ENCODE peak calls at places on chromosomes 6 and 20, in six cellular contexts. One of them, this sample, is unnamed.

GRCh38 chr20:63772781-63773520 is 33.4 kb downstream of the SLC2A4RG start:
- DNase-seq in mucosa of descending colon: no peak
- DNase-seq in left cardiac atrium: peak
- DNase-seq in HTR-8/SVneo: no peak
- DNase-seq in RWPE1: no peak
- DNase-seq in GF-D8: no peak
- DNase-seq in this sample: no peak

GRCh38 chr6:32290886-32291450 is 67.1 kb upstream of the NOTCH4 start:
- DNase-seq in HTR-8/SVneo: no peak
- DNase-seq in GF-D8: no peak
- DNase-seq in RWPE1: no peak
- DNase-seq in mucosa of descending colon: no peak
- DNase-seq in left cardiac atrium: no peak
- DNase-seq in this sample: no peak

GRCh38 chr6:154039231-154039842 is at the start of gene OPRM1:
- DNase-seq in mucosa of descending colon: peak
- DNase-seq in left cardiac atrium: peak
- DNase-seq in GF-D8: no peak
- DNase-seq in HTR-8/SVneo: peak
- DNase-seq in RWPE1: peak
- DNase-seq in this sample: no peak

GRCh38 chr6:26571592-26572296 is 25.0 kb upstream of the ABT1 start:
- DNase-seq in left cardiac atrium: no peak
- DNase-seq in RWPE1: peak
- DNase-seq in HTR-8/SVneo: peak
- DNase-seq in mucosa of descending colon: peak
- DNase-seq in GF-D8: peak
- DNase-seq in this sample: peak

GRCh38 chr6:167928111-167928510 is 69.4 kb upstream of the KIF25 start:
- DNase-seq in RWPE1: no peak
- DNase-seq in HTR-8/SVneo: no peak
- DNase-seq in left cardiac atrium: no peak
- DNase-seq in mucosa of descending colon: no peak
- DNase-seq in GF-D8: no peak
- DNase-seq in this sample: no peak

GRCh38 chr6:70524721-70525286 is 41.9 kb upstream of the SDHAF4 start:
- DNase-seq in mucosa of descending colon: no peak
- DNase-seq in RWPE1: no peak
- DNase-seq in GF-D8: no peak
- DNase-seq in left cardiac atrium: no peak
- DNase-seq in HTR-8/SVneo: no peak
- DNase-seq in this sample: no peak

GRCh38 chr6:5677219-5678000 is 329.3 kb downstream of the NRN1 start:
- DNase-seq in left cardiac atrium: no peak
- DNase-seq in RWPE1: no peak
- DNase-seq in GF-D8: no peak
- DNase-seq in HTR-8/SVneo: no peak
- DNase-seq in mucosa of descending colon: no peak
- DNase-seq in this sample: no peak

GRCh38 chr6:106974999-106975698 is 620 bp upstream of the CD24 start:
- DNase-seq in left cardiac atrium: peak
- DNase-seq in HTR-8/SVneo: peak
- DNase-seq in mucosa of descending colon: peak
- DNase-seq in RWPE1: peak
- DNase-seq in GF-D8: peak
- DNase-seq in this sample: no peak

GRCh38 chr6:6701864-6702263 is 113.3 kb downstream of the LY86 start:
- DNase-seq in left cardiac atrium: no peak
- DNase-seq in HTR-8/SVneo: no peak
- DNase-seq in RWPE1: no peak
- DNase-seq in GF-D8: peak
- DNase-seq in mucosa of descending colon: peak
- DNase-seq in this sample: no peak

GRCh38 chr6:170082067-170082466 is 208.8 kb downstream of the DLL1 start:
- DNase-seq in left cardiac atrium: peak
- DNase-seq in RWPE1: no peak
- DNase-seq in mucosa of descending colon: no peak
- DNase-seq in GF-D8: no peak
- DNase-seq in HTR-8/SVneo: no peak
- DNase-seq in this sample: no peak

GRCh38 chr20:1524004-1524403 is 32.8 kb upstream of the SIRPB2 start:
- DNase-seq in RWPE1: no peak
- DNase-seq in GF-D8: peak
- DNase-seq in left cardiac atrium: no peak
- DNase-seq in mucosa of descending colon: no peak
- DNase-seq in HTR-8/SVneo: no peak
- DNase-seq in this sample: no peak

GRCh38 chr6:33577106-33577535 is 3.0 kb downstream of the BAK1 start:
- DNase-seq in HTR-8/SVneo: no peak
- DNase-seq in GF-D8: no peak
- DNase-seq in mucosa of descending colon: peak
- DNase-seq in RWPE1: peak
- DNase-seq in left cardiac atrium: peak
- DNase-seq in this sample: no peak

GRCh38 chr6:44505751-44506150 is 118.2 kb downstream of the CDC5L start:
- DNase-seq in GF-D8: no peak
- DNase-seq in HTR-8/SVneo: no peak
- DNase-seq in left cardiac atrium: no peak
- DNase-seq in mucosa of descending colon: no peak
- DNase-seq in RWPE1: no peak
- DNase-seq in this sample: no peak

GRCh38 chr6:116424001-116424400 is 37.2 kb upstream of the CALHM6 start:
- DNase-seq in HTR-8/SVneo: no peak
- DNase-seq in mucosa of descending colon: no peak
- DNase-seq in left cardiac atrium: no peak
- DNase-seq in GF-D8: no peak
- DNase-seq in RWPE1: no peak
- DNase-seq in this sample: no peak

GRCh38 chr6:75220365-75220764 is 14.5 kb upstream of the COL12A1 start:
- DNase-seq in left cardiac atrium: no peak
- DNase-seq in HTR-8/SVneo: no peak
- DNase-seq in GF-D8: no peak
- DNase-seq in mucosa of descending colon: no peak
- DNase-seq in RWPE1: no peak
- DNase-seq in this sample: no peak

GRCh38 chr6:164947174-164947573 is 362.2 kb downstream of the C6orf118 start:
- DNase-seq in RWPE1: no peak
- DNase-seq in GF-D8: no peak
- DNase-seq in left cardiac atrium: no peak
- DNase-seq in HTR-8/SVneo: no peak
- DNase-seq in mucosa of descending colon: no peak
- DNase-seq in this sample: no peak

GRCh38 chr6:112879920-112880413 is 532.8 kb downstream of the RFPL4B start:
- DNase-seq in mucosa of descending colon: no peak
- DNase-seq in RWPE1: no peak
- DNase-seq in left cardiac atrium: no peak
- DNase-seq in GF-D8: no peak
- DNase-seq in HTR-8/SVneo: no peak
- DNase-seq in this sample: no peak

GRCh38 chr6:146620655-146621054 is 21.9 kb downstream of the ADGB start:
- DNase-seq in GF-D8: no peak
- DNase-seq in left cardiac atrium: no peak
- DNase-seq in mucosa of descending colon: no peak
- DNase-seq in RWPE1: no peak
- DNase-seq in HTR-8/SVneo: no peak
- DNase-seq in this sample: no peak

GRCh38 chr6:131471331-131471730 is 101.7 kb upstream of the ARG1 start:
- DNase-seq in left cardiac atrium: no peak
- DNase-seq in GF-D8: no peak
- DNase-seq in RWPE1: no peak
- DNase-seq in mucosa of descending colon: no peak
- DNase-seq in HTR-8/SVneo: no peak
- DNase-seq in this sample: no peak

GRCh38 chr6:55141611-55142010 is 32.7 kb upstream of the HCRTR2 start:
- DNase-seq in GF-D8: no peak
- DNase-seq in HTR-8/SVneo: no peak
- DNase-seq in left cardiac atrium: no peak
- DNase-seq in RWPE1: no peak
- DNase-seq in mucosa of descending colon: no peak
- DNase-seq in this sample: no peak

GRCh38 chr6:7239590-7239948 is 73.4 kb downstream of the SSR1 start:
- DNase-seq in GF-D8: no peak
- DNase-seq in mucosa of descending colon: no peak
- DNase-seq in left cardiac atrium: no peak
- DNase-seq in RWPE1: no peak
- DNase-seq in HTR-8/SVneo: no peak
- DNase-seq in this sample: no peak

GRCh38 chr6:82022614-82023102 is 224.9 kb downstream of the IBTK start:
- DNase-seq in left cardiac atrium: no peak
- DNase-seq in HTR-8/SVneo: peak
- DNase-seq in GF-D8: no peak
- DNase-seq in mucosa of descending colon: no peak
- DNase-seq in RWPE1: peak
- DNase-seq in this sample: no peak

GRCh38 chr20:47464380-47465101 is 37.1 kb upstream of the NCOA3 start:
- DNase-seq in left cardiac atrium: peak
- DNase-seq in HTR-8/SVneo: peak
- DNase-seq in RWPE1: peak
- DNase-seq in GF-D8: no peak
- DNase-seq in mucosa of descending colon: no peak
- DNase-seq in this sample: no peak

GRCh38 chr6:125983246-125983945 is 2.9 kb upstream of the TRMT11 start:
- DNase-seq in GF-D8: no peak
- DNase-seq in HTR-8/SVneo: no peak
- DNase-seq in RWPE1: no peak
- DNase-seq in mucosa of descending colon: no peak
- DNase-seq in left cardiac atrium: no peak
- DNase-seq in this sample: no peak

GRCh38 chr6:20757761-20758160 is 223.5 kb downstream of the CDKAL1 start:
- DNase-seq in RWPE1: peak
- DNase-seq in GF-D8: no peak
- DNase-seq in left cardiac atrium: no peak
- DNase-seq in HTR-8/SVneo: no peak
- DNase-seq in mucosa of descending colon: no peak
- DNase-seq in this sample: no peak

GRCh38 chr6:7021306-7021705 is 86.5 kb upstream of the RREB1 start:
- DNase-seq in HTR-8/SVneo: no peak
- DNase-seq in mucosa of descending colon: no peak
- DNase-seq in GF-D8: no peak
- DNase-seq in left cardiac atrium: no peak
- DNase-seq in RWPE1: no peak
- DNase-seq in this sample: no peak

GRCh38 chr6:30500421-30501069 is 11.2 kb downstream of the HLA-E start:
- DNase-seq in mucosa of descending colon: no peak
- DNase-seq in left cardiac atrium: no peak
- DNase-seq in GF-D8: no peak
- DNase-seq in RWPE1: no peak
- DNase-seq in HTR-8/SVneo: no peak
- DNase-seq in this sample: no peak

GRCh38 chr6:43746613-43747101 is 23.4 kb upstream of the VEGFA start:
- DNase-seq in GF-D8: no peak
- DNase-seq in mucosa of descending colon: no peak
- DNase-seq in RWPE1: no peak
- DNase-seq in HTR-8/SVneo: no peak
- DNase-seq in left cardiac atrium: no peak
- DNase-seq in this sample: no peak

GRCh38 chr6:170224694-170225660 is 65.9 kb downstream of the DLL1 start:
- DNase-seq in left cardiac atrium: no peak
- DNase-seq in GF-D8: peak
- DNase-seq in RWPE1: peak
- DNase-seq in HTR-8/SVneo: peak
- DNase-seq in mucosa of descending colon: no peak
- DNase-seq in this sample: no peak

GRCh38 chr6:124999105-124999764 is 37.0 kb downstream of the RNF217 start:
- DNase-seq in RWPE1: no peak
- DNase-seq in mucosa of descending colon: no peak
- DNase-seq in GF-D8: no peak
- DNase-seq in HTR-8/SVneo: no peak
- DNase-seq in left cardiac atrium: no peak
- DNase-seq in this sample: no peak

GRCh38 chr6:13432526-13433218 is 54.7 kb downstream of the GFOD1 start:
- DNase-seq in GF-D8: no peak
- DNase-seq in HTR-8/SVneo: no peak
- DNase-seq in left cardiac atrium: no peak
- DNase-seq in mucosa of descending colon: no peak
- DNase-seq in RWPE1: no peak
- DNase-seq in this sample: no peak

This sample was measured in effector memory CD4-positive, alpha-beta T cell.